ENCODE peak calls at places on chromosomes 5 and 9, in nine cellular contexts. One of them, this sample, is unnamed.

GRCh38 chr5:166566725-166567124 is 1724.7 kb upstream of the WWC1 start:
- DNase-seq in osteocyte: no peak
- DNase-seq in fibroblast of mammary gland: no peak
- DNase-seq in body of pancreas: no peak
- DNase-seq in progenitor cell of endocrine pancreas: no peak
- DNase-seq in heart right ventricle: no peak
- DNase-seq in AG09309: no peak
- DNase-seq in neural progenitor cell: no peak
- DNase-seq in HepG2: no peak
- DNase-seq in this sample: no peak

GRCh38 chr5:153982206-153982605 is 56.5 kb downstream of the FAM114A2 start:
- DNase-seq in osteocyte: no peak
- DNase-seq in fibroblast of mammary gland: no peak
- DNase-seq in body of pancreas: no peak
- DNase-seq in progenitor cell of endocrine pancreas: no peak
- DNase-seq in heart right ventricle: no peak
- DNase-seq in AG09309: no peak
- DNase-seq in neural progenitor cell: no peak
- DNase-seq in HepG2: no peak
- DNase-seq in this sample: no peak

GRCh38 chr5:15286659-15287058 is 213.3 kb upstream of the FBXL7 start:
- DNase-seq in osteocyte: no peak
- DNase-seq in fibroblast of mammary gland: no peak
- DNase-seq in body of pancreas: no peak
- DNase-seq in progenitor cell of endocrine pancreas: no peak
- DNase-seq in heart right ventricle: no peak
- DNase-seq in AG09309: no peak
- DNase-seq in neural progenitor cell: peak; percentile 27
- DNase-seq in HepG2: no peak
- DNase-seq in this sample: no peak

GRCh38 chr5:173925449-173926071 is 37.4 kb downstream of the CPEB4 start:
- DNase-seq in osteocyte: no peak
- DNase-seq in fibroblast of mammary gland: peak; percentile 64
- DNase-seq in body of pancreas: peak; percentile 53
- DNase-seq in progenitor cell of endocrine pancreas: no peak
- DNase-seq in heart right ventricle: peak; percentile 30
- DNase-seq in AG09309: no peak
- DNase-seq in neural progenitor cell: peak; percentile 55
- DNase-seq in HepG2: no peak
- DNase-seq in this sample: peak; percentile 28

GRCh38 chr5:35372482-35372881 is 142.2 kb upstream of the PRLR start:
- DNase-seq in osteocyte: no peak
- DNase-seq in fibroblast of mammary gland: no peak
- DNase-seq in body of pancreas: no peak
- DNase-seq in progenitor cell of endocrine pancreas: no peak
- DNase-seq in heart right ventricle: no peak
- DNase-seq in AG09309: no peak
- DNase-seq in neural progenitor cell: no peak
- DNase-seq in HepG2: no peak
- DNase-seq in this sample: no peak

GRCh38 chr5:14735944-14736343 is 71.4 kb downstream of the OTULIN start:
- DNase-seq in osteocyte: no peak
- DNase-seq in fibroblast of mammary gland: no peak
- DNase-seq in body of pancreas: peak; percentile 45
- DNase-seq in progenitor cell of endocrine pancreas: no peak
- DNase-seq in heart right ventricle: peak; percentile 37
- DNase-seq in AG09309: no peak
- DNase-seq in neural progenitor cell: no peak
- DNase-seq in HepG2: no peak
- DNase-seq in this sample: no peak

GRCh38 chr9:36576866-36577265 is 4.2 kb downstream of the MELK start:
- DNase-seq in osteocyte: no peak
- DNase-seq in fibroblast of mammary gland: no peak
- DNase-seq in body of pancreas: no peak
- DNase-seq in progenitor cell of endocrine pancreas: no peak
- DNase-seq in heart right ventricle: no peak
- DNase-seq in AG09309: no peak
- DNase-seq in neural progenitor cell: no peak
- DNase-seq in HepG2: no peak
- DNase-seq in this sample: no peak

GRCh38 chr9:114082017-114082735 is 4.1 kb upstream of the AMBP start:
- DNase-seq in osteocyte: peak; percentile 95
- DNase-seq in fibroblast of mammary gland: peak; percentile 86
- DNase-seq in body of pancreas: peak; percentile 96
- DNase-seq in progenitor cell of endocrine pancreas: peak; percentile 83
- DNase-seq in heart right ventricle: peak; percentile 74
- DNase-seq in AG09309: peak; percentile 59
- DNase-seq in neural progenitor cell: peak; percentile 94
- DNase-seq in HepG2: peak; percentile 98
- DNase-seq in this sample: peak; percentile 82

GRCh38 chr9:37549527-37549926 is 26.7 kb downstream of the FBXO10 start:
- DNase-seq in osteocyte: no peak
- DNase-seq in fibroblast of mammary gland: no peak
- DNase-seq in body of pancreas: no peak
- DNase-seq in progenitor cell of endocrine pancreas: no peak
- DNase-seq in heart right ventricle: no peak
- DNase-seq in AG09309: no peak
- DNase-seq in neural progenitor cell: no peak
- DNase-seq in HepG2: no peak
- DNase-seq in this sample: no peak

GRCh38 chr9:69019808-69020207 is 5.9 kb upstream of the PRKACG start:
- DNase-seq in osteocyte: no peak
- DNase-seq in fibroblast of mammary gland: no peak
- DNase-seq in body of pancreas: no peak
- DNase-seq in progenitor cell of endocrine pancreas: no peak
- DNase-seq in heart right ventricle: no peak
- DNase-seq in AG09309: no peak
- DNase-seq in neural progenitor cell: no peak
- DNase-seq in HepG2: no peak
- DNase-seq in this sample: no peak

GRCh38 chr9:13014484-13014883 is 239.7 kb downstream of the LURAP1L start:
- DNase-seq in osteocyte: no peak
- DNase-seq in fibroblast of mammary gland: no peak
- DNase-seq in body of pancreas: no peak
- DNase-seq in progenitor cell of endocrine pancreas: no peak
- DNase-seq in heart right ventricle: no peak
- DNase-seq in AG09309: no peak
- DNase-seq in neural progenitor cell: no peak
- DNase-seq in HepG2: no peak
- DNase-seq in this sample: no peak

GRCh38 chr5:6358434-6358820 is 19.9 kb downstream of the MED10 start:
- DNase-seq in osteocyte: peak; percentile 70
- DNase-seq in fibroblast of mammary gland: no peak
- DNase-seq in body of pancreas: no peak
- DNase-seq in progenitor cell of endocrine pancreas: no peak
- DNase-seq in heart right ventricle: no peak
- DNase-seq in AG09309: no peak
- DNase-seq in neural progenitor cell: peak; percentile 37
- DNase-seq in HepG2: no peak
- DNase-seq in this sample: no peak

GRCh38 chr9:137820161-137820855 is 57.3 kb upstream of the CACNA1B start:
- DNase-seq in osteocyte: no peak
- DNase-seq in fibroblast of mammary gland: peak; percentile 15
- DNase-seq in body of pancreas: no peak
- DNase-seq in progenitor cell of endocrine pancreas: no peak
- DNase-seq in heart right ventricle: no peak
- DNase-seq in AG09309: no peak
- DNase-seq in neural progenitor cell: no peak
- DNase-seq in HepG2: no peak
- DNase-seq in this sample: no peak

GRCh38 chr5:170333161-170333909 is 35.8 kb upstream of the LCP2 start:
- DNase-seq in osteocyte: no peak
- DNase-seq in fibroblast of mammary gland: peak; percentile 44
- DNase-seq in body of pancreas: peak; percentile 20
- DNase-seq in progenitor cell of endocrine pancreas: no peak
- DNase-seq in heart right ventricle: no peak
- DNase-seq in AG09309: no peak
- DNase-seq in neural progenitor cell: peak; percentile 68
- DNase-seq in HepG2: no peak
- DNase-seq in this sample: no peak

GRCh38 chr9:77833686-77834429 is 185.7 kb upstream of the GNA14 start:
- DNase-seq in osteocyte: no peak
- DNase-seq in fibroblast of mammary gland: no peak
- DNase-seq in body of pancreas: no peak
- DNase-seq in progenitor cell of endocrine pancreas: no peak
- DNase-seq in heart right ventricle: no peak
- DNase-seq in AG09309: no peak
- DNase-seq in neural progenitor cell: no peak
- DNase-seq in HepG2: no peak
- DNase-seq in this sample: no peak

DNA sequence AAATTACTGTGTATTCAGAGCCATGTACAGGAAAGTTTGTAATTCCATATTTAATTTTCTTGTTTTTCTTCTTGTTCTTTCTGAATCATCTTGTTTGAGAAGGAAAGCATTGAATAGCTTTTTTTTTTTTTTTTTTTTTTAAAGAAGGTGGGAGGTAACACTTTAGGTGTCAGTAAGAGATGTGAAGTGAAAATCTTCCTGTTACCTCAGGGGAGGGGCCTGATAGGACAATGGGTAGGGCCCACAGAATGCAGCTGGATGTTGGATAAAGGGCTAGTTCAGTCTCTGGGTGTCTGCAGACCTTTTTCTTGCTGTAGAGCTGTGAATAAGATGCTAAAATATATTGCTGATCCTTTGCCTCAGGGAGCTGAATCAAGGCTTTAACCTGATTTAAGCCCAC is 317.4 kb downstream of the MAN2A1 start:
- DNase-seq in osteocyte: no peak
- DNase-seq in fibroblast of mammary gland: no peak
- DNase-seq in body of pancreas: no peak
- DNase-seq in progenitor cell of endocrine pancreas: no peak
- DNase-seq in heart right ventricle: no peak
- DNase-seq in AG09309: no peak
- DNase-seq in neural progenitor cell: no peak
- DNase-seq in HepG2: no peak
- DNase-seq in this sample: no peak
- TF ChIP-seq CTCF in osteocyte: no peak
- TF ChIP-seq CTCF in fibroblast of mammary gland: no peak
- TF ChIP-seq CTCF in body of pancreas: no peak
- TF ChIP-seq CTCF in progenitor cell of endocrine pancreas: no peak
- TF ChIP-seq CTCF in heart right ventricle: no peak
- TF ChIP-seq CTCF in AG09309: no peak
- TF ChIP-seq CTCF in neural progenitor cell: no peak
- TF ChIP-seq CTCF in HepG2: no peak
- TF ChIP-seq CTCF in this sample: no peak

DNA sequence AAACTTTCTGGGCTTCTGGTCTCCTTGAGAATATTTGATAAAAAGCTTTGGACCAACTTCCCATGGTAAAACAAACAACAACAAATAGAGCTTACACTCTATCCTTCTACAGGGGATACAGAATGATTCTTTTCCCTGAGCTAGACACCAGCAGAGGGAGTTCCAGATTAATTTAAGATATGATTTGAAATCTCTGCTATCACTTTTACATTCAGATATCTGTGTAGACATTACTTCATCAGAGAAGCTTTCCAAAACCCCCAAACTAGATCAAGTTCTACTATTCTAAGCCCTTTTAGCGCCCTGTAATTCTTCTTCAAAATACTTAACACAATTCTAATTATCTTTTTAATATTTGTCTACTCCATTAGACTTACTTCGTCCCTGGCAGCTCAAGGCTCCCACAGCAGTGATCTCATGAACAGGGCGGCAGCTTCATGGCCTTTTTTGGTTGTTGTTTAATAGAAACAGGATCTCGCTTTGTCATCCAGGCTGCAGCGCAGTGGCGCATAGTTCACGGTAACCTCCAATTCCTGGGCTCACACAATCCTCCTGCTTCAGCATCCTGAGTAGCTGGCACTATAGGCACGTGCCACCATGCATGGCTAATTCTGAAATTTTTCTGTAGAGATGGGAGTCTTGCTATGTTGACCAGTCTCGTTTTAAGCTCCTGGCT is 938 bp upstream of the GALNT12 start:
- DNase-seq in osteocyte: no peak
- DNase-seq in fibroblast of mammary gland: peak; percentile 59
- DNase-seq in body of pancreas: no peak
- DNase-seq in progenitor cell of endocrine pancreas: no peak
- DNase-seq in heart right ventricle: no peak
- DNase-seq in AG09309: no peak
- DNase-seq in neural progenitor cell: no peak
- DNase-seq in HepG2: no peak
- DNase-seq in this sample: no peak
- TF ChIP-seq CTCF in osteocyte: peak; percentile 46
- TF ChIP-seq CTCF in fibroblast of mammary gland: peak; percentile 44
- TF ChIP-seq CTCF in body of pancreas: no peak
- TF ChIP-seq CTCF in progenitor cell of endocrine pancreas: peak; percentile 12
- TF ChIP-seq CTCF in heart right ventricle: no peak
- TF ChIP-seq CTCF in AG09309: peak; percentile 14
- TF ChIP-seq CTCF in neural progenitor cell: no peak
- TF ChIP-seq CTCF in HepG2: no peak
- TF ChIP-seq CTCF in this sample: no peak

GRCh38 chr9:109168170-109168569 is 1.1 kb upstream of the FRRS1L start:
- DNase-seq in osteocyte: no peak
- DNase-seq in fibroblast of mammary gland: peak; percentile 5
- DNase-seq in body of pancreas: no peak
- DNase-seq in progenitor cell of endocrine pancreas: no peak
- DNase-seq in heart right ventricle: no peak
- DNase-seq in AG09309: no peak
- DNase-seq in neural progenitor cell: no peak
- DNase-seq in HepG2: peak; percentile 48
- DNase-seq in this sample: no peak
- TF ChIP-seq CTCF in osteocyte: no peak
- TF ChIP-seq CTCF in fibroblast of mammary gland: no peak
- TF ChIP-seq CTCF in body of pancreas: no peak
- TF ChIP-seq CTCF in progenitor cell of endocrine pancreas: no peak
- TF ChIP-seq CTCF in heart right ventricle: no peak
- TF ChIP-seq CTCF in AG09309: no peak
- TF ChIP-seq CTCF in neural progenitor cell: no peak
- TF ChIP-seq CTCF in HepG2: no peak
- TF ChIP-seq CTCF in this sample: no peak

DNA sequence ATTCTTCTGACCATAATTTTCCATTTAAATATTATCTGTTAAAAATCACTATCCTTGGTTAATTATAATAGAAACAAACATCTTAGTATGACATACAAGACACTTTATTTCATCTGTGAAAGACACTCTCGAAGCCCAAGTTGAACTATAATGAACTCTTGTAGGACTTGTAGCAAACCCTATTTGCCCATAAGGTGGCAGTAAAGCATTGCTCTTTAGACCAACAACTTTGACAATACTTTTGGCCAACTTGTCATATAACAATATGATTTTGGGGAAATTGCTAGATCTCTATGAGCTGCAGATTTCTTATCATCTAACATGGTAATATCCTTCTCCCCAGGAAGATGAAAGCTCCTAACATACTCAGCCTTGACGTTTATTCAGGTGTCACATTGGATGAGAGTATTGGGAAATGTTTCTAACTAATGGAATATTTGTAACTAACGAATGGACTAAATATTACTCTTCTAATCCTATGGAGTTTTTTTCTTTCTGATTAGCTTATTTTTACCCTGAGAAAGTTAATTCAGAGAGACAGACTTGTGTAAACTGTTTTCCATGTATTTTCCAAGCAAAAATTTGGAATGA is 11.0 kb downstream of the SPINK14 start:
- DNase-seq in osteocyte: no peak
- DNase-seq in fibroblast of mammary gland: peak; percentile 75
- DNase-seq in body of pancreas: no peak
- DNase-seq in progenitor cell of endocrine pancreas: no peak
- DNase-seq in heart right ventricle: no peak
- DNase-seq in AG09309: peak; percentile 57
- DNase-seq in neural progenitor cell: peak; percentile 67
- DNase-seq in HepG2: peak; percentile 64
- DNase-seq in this sample: peak; percentile 10
- TF ChIP-seq CTCF in osteocyte: peak; percentile 74
- TF ChIP-seq CTCF in fibroblast of mammary gland: peak; percentile 76
- TF ChIP-seq CTCF in body of pancreas: peak; percentile 61
- TF ChIP-seq CTCF in progenitor cell of endocrine pancreas: peak; percentile 82
- TF ChIP-seq CTCF in heart right ventricle: peak; percentile 81
- TF ChIP-seq CTCF in AG09309: peak; percentile 65
- TF ChIP-seq CTCF in neural progenitor cell: peak; percentile 85
- TF ChIP-seq CTCF in HepG2: peak; percentile 76
- TF ChIP-seq CTCF in this sample: peak; percentile 57